ENCODE peak calls at places on chromosomes 4 and X, in six cellular contexts. J is ovary; D is RWPE1; T is cardiac muscle cell; X is naive thymus-derived CD4-positive, alpha-beta T cell; V is ascending aorta. R is an unnamed sample.

GRCh38 chr4:19532120-19532848 is 719.4 kb upstream of the SLIT2 start:
- DNase-seq in V (no peak), D (no peak), X (no peak), J (no peak), T (peak), R (no peak)

GRCh38 chr4:146814736-146815135 is 130.9 kb downstream of the TTC29 start:
- DNase-seq in X (no peak), D (no peak), T (no peak), J (no peak), V (no peak), R (no peak)

GRCh38 chr4:22512306-22512705 is 3.6 kb downstream of the ADGRA3 start:
- DNase-seq in D (no peak), T (no peak), V (no peak), X (no peak), J (no peak), R (no peak)

GRCh38 chr4:86653237-86653865 is 59.2 kb downstream of the PTPN13 start:
- DNase-seq in J (no peak), V (no peak), X (no peak), T (no peak), D (no peak), R (no peak)

GRCh38 chrX:21955398-21956189 is 15.1 kb downstream of the SMS start:
- DNase-seq in J (no peak), D (no peak), T (no peak), V (no peak), X (no peak), R (no peak)

GRCh38 chrX:107429090-107429489 is 20.4 kb upstream of the FRMPD3 start:
- DNase-seq in V (no peak), J (no peak), D (no peak), X (no peak), T (peak), R (no peak)

GRCh38 chrX:123155327-123155726 is 28.8 kb upstream of the GRIA3 start:
- DNase-seq in X (no peak), D (no peak), T (no peak), J (no peak), V (no peak), R (no peak)

GRCh38 chr4:72900952-72901351 is 168.6 kb downstream of the COX18 start:
- DNase-seq in J (no peak), X (no peak), T (no peak), V (no peak), D (no peak), R (no peak)

GRCh38 chr4:186736466-186736865 is 12.8 kb upstream of the FAT1 start:
- DNase-seq in T (no peak), D (no peak), J (no peak), V (no peak), X (no peak), R (no peak)

GRCh38 chr4:10204401-10205058 is 87.9 kb upstream of the WDR1 start:
- DNase-seq in V (no peak), X (no peak), T (no peak), D (no peak), J (no peak), R (no peak)

DNA sequence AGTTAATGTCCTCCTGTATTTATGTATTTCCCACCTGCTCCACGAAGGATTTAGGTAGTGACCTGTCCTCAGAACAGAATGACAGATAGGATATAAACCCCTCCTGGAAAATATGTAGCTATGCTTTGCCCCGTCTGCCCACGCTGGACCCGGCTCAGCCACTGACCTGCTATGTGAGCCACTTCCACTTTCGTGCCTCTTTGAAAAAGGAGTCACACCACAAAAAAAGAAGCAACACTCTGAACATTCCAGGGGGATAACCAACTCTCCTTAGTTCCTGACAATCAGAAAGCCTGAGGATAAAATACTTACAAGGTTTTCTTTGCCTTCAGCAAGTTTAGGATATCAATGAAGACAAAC is 11.1 kb downstream of the ACSL1 start:
- DNase-seq in X (no peak), J (no peak), D (no peak), V (no peak), T (no peak), R (no peak)
- H3K27ac ChIP-seq in X (no peak), J (no peak), D (peak), V (peak), T (peak), R (peak)

GRCh38 chr4:5758741-5759140 is 47.7 kb downstream of the EVC start:
- DNase-seq in D (peak), T (no peak), V (no peak), J (no peak), X (no peak), R (peak)

GRCh38 chr4:5757954-5758353 is 47.0 kb downstream of the EVC start:
- DNase-seq in T (no peak), V (no peak), J (no peak), D (no peak), X (no peak), R (no peak)

GRCh38 chr4:5757091-5757490 is 46.1 kb downstream of the EVC start:
- DNase-seq in D (no peak), X (no peak), J (no peak), T (no peak), V (no peak), R (no peak)

GRCh38 chr4:5756271-5756670 is 45.3 kb downstream of the EVC start:
- DNase-seq in D (no peak), X (no peak), T (no peak), J (no peak), V (no peak), R (no peak)

DNA sequence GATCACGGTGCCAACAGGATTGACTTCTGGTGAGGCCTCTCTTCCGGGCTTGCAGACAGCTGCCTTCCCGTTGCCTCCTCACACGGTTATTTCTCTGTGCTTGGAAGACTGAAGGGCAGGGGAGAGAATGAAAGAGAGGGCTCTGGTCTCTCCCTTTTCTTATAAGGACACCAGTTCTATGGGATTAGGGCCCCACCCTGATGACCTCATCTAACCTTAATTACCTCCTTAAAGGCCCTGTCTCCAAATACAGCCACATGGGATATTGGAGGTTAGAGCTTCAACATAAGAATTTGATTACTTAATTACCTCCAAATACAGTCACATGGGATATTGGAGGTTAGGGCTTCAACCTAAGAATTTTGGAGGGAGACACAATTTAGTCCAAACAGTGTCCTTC is 46.5 kb downstream of the EVC start:
- DNase-seq in T (no peak), J (no peak), X (no peak), D (no peak), V (no peak), R (no peak)
- H3K27ac ChIP-seq in T (no peak), J (no peak), X (no peak), D (peak), V (no peak), R (peak)

DNA sequence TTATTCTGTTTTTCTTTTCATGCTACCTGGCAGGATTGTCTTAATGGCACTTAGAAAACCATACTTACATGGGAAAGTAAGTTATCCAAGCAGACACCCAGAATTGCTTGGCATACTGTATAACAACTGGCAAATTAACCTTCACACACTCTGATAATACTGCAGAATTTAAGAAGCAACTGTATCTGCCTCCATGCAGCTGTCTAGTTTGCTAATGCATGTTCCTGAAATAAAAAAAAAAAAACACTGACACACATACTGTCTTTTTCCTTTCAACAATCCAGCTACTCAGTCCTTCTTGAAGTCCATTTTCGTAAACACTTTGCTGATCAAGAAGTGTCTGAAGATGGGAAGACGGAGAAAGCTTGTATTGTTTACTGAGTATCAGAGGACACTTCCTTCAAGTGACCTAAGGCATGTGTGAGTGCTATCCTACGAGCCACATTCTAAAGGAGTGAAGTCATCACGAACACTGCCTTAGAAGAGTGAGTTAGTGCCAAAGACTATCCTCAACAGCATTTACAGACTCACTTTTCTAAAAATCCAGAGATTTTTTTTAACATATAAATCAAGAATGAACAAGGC is 82.6 kb downstream of the LUZP4 start:
- DNase-seq in T (peak), J (no peak), V (no peak), D (peak), X (no peak), R (peak)
- H3K27ac ChIP-seq in T (peak), J (no peak), V (no peak), D (no peak), X (no peak), R (no peak)

GRCh38 chrX:39440734-39441305 is 639.6 kb downstream of the MID1IP1 start:
- DNase-seq in J (no peak), T (no peak), X (no peak), D (no peak), V (no peak), R (no peak)
- H3K27ac ChIP-seq in J (no peak), T (peak), X (no peak), D (no peak), V (no peak), R (no peak)